ENCODE peak calls at places on chromosome 3, in nine cellular contexts. O is transverse colon, V is GM12865, C is ovary, F is natural killer cell, D is BJ, B is AG04449, T is omental fat pad, L is cardiac muscle cell. P is an unnamed sample.

GRCh38 chr3:12312010-12312409 is 23.1 kb downstream of the PPARG start:
- DNase-seq in D (no peak), O (no peak), B (no peak), V (no peak), F (no peak), L (no peak), T (no peak), C (no peak), P (no peak)

GRCh38 chr3:60199306-60199705 is 1051.9 kb downstream of the FHIT start:
- DNase-seq in V (no peak), D (no peak), C (no peak), F (no peak), O (no peak), T (no peak), B (no peak), L (no peak), P (no peak)

GRCh38 chr3:41846850-41847249 is 115.1 kb downstream of the ULK4 start:
- DNase-seq in V (peak; percentile 66), D (no peak), T (no peak), L (no peak), B (no peak), C (no peak), O (no peak), F (no peak), P (no peak)

GRCh38 chr3:125267460-125267859 is 54.9 kb upstream of the SLC12A8 start:
- DNase-seq in B (no peak), C (no peak), V (no peak), O (no peak), F (no peak), L (no peak), D (no peak), T (no peak), P (no peak)

GRCh38 chr3:36591959-36592358 is 172.4 kb downstream of the DCLK3 start:
- DNase-seq in T (no peak), V (no peak), B (peak; percentile 9), D (no peak), L (no peak), C (no peak), F (no peak), O (no peak), P (no peak)

GRCh38 chr3:4708230-4708629 is 215.1 kb downstream of the ITPR1 start:
- DNase-seq in B (no peak), L (no peak), F (no peak), O (no peak), T (no peak), C (no peak), V (no peak), D (no peak), P (no peak)

GRCh38 chr3:130658666-130659065 is 88.0 kb downstream of the PIK3R4 start:
- DNase-seq in L (no peak), D (peak; percentile 14), C (peak; percentile 13), B (peak; percentile 61), V (no peak), T (no peak), F (no peak), O (no peak), P (no peak)

GRCh38 chr3:107242579-107242978 is 134.7 kb upstream of the CCDC54 start:
- DNase-seq in L (no peak), F (no peak), V (no peak), B (no peak), D (no peak), O (no peak), T (no peak), C (no peak), P (no peak)

GRCh38 chr3:120743556-120744195 is 1.1 kb downstream of the GTF2E1 start:
- DNase-seq in V (no peak), O (no peak), B (no peak), D (no peak), T (no peak), C (no peak), F (no peak), L (no peak), P (no peak)

GRCh38 chr3:189488241-189488767 is 142.9 kb upstream of the TP63 start:
- DNase-seq in O (no peak), T (no peak), C (no peak), V (no peak), F (no peak), L (no peak), D (no peak), B (no peak), P (peak; percentile 37)

GRCh38 chr3:149199474-149199873 is 22.2 kb downstream of the CP start:
- DNase-seq in O (no peak), C (no peak), B (no peak), V (no peak), L (no peak), F (no peak), T (no peak), D (no peak), P (no peak)

GRCh38 chr3:5053021-5053831 is 68.9 kb upstream of the ARL8B start:
- DNase-seq in B (peak; percentile 53), O (no peak), L (no peak), F (no peak), D (peak; percentile 65), C (peak; percentile 26), T (no peak), V (no peak), P (no peak)

GRCh38 chr3:109072208-109072607 is 45.7 kb downstream of the MORC1 start:
- DNase-seq in B (no peak), T (no peak), D (no peak), C (no peak), O (no peak), L (peak; percentile 1), V (peak; percentile 47), F (no peak), P (no peak)

DNA sequence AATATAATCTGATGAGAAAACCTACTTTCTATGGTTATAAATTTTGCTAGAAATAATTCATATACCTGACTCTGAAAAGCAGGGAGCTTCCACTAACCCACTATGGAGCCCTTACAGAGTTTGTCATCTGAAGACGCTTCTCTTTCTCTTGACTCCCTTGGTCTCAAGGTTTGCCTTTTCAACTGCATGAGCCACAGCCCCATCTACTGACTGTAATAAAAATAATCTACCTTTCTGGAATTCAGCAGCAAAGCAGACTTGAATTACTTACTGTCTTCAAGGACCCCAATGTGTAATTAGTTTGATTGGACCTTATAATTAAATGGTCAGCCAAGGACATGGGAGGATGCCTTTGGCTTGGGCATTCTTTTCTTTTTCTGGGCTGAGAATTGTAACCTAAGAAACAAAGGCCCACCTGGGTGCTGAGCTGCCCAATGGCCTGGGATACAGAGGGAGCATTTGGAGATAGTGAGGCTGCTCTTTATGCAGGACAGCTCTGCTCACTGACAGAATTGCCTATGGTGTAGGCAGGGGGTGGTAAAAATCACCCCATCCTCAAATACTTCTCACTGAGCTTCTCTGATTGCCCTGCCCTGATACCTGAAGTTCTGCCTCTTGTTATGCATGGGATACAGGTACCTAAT is 178.6 kb upstream of the TRIM42 start:
- DNase-seq in T (no peak), V (peak; percentile 12), F (no peak), B (no peak), D (no peak), L (peak; percentile 49), O (no peak), C (no peak), P (no peak)
- TF ChIP-seq CTCF in T (no peak), V (no peak), F (no peak), B (no peak), D (no peak), L (peak; percentile 7), O (peak; percentile 14), C (no peak), P (peak; percentile 47)

GRCh38 chr3:187286467-187287059 is 5.0 kb downstream of the MASP1 start:
- DNase-seq in C (peak; percentile 43), F (no peak), O (no peak), L (no peak), D (peak; percentile 89), V (no peak), T (no peak), B (no peak), P (no peak)

GRCh38 chr3:187280644-187281043 is 10.9 kb downstream of the MASP1 start:
- DNase-seq in O (no peak), B (no peak), L (no peak), T (no peak), C (no peak), F (no peak), V (no peak), D (no peak), P (no peak)

GRCh38 chr3:187277129-187277462 is 14.4 kb downstream of the MASP1 start:
- DNase-seq in D (no peak), T (no peak), L (no peak), O (no peak), V (no peak), F (no peak), C (no peak), B (no peak), P (no peak)

GRCh38 chr3:187276397-187277128 is 15.0 kb downstream of the MASP1 start:
- DNase-seq in B (no peak), V (no peak), T (no peak), F (no peak), L (no peak), C (no peak), D (no peak), O (no peak), P (no peak)

GRCh38 chr3:187281191-187281714 is 10.3 kb downstream of the MASP1 start:
- DNase-seq in C (no peak), D (peak; percentile 97), L (no peak), O (no peak), B (peak; percentile 83), F (no peak), T (no peak), V (no peak), P (no peak)
- TF ChIP-seq CTCF in C (no peak), D (no peak), L (no peak), O (no peak), B (peak; percentile 39), F (no peak), T (no peak), V (no peak), P (no peak)

GRCh38 chr3:17584066-17584465 is 158.4 kb downstream of the TBC1D5 start:
- DNase-seq in F (no peak), T (no peak), D (no peak), B (no peak), L (no peak), V (no peak), C (no peak), O (no peak), P (no peak)
- TF ChIP-seq CTCF in F (no peak), T (no peak), D (no peak), B (no peak), L (no peak), V (no peak), C (no peak), O (no peak), P (no peak)

DNA sequence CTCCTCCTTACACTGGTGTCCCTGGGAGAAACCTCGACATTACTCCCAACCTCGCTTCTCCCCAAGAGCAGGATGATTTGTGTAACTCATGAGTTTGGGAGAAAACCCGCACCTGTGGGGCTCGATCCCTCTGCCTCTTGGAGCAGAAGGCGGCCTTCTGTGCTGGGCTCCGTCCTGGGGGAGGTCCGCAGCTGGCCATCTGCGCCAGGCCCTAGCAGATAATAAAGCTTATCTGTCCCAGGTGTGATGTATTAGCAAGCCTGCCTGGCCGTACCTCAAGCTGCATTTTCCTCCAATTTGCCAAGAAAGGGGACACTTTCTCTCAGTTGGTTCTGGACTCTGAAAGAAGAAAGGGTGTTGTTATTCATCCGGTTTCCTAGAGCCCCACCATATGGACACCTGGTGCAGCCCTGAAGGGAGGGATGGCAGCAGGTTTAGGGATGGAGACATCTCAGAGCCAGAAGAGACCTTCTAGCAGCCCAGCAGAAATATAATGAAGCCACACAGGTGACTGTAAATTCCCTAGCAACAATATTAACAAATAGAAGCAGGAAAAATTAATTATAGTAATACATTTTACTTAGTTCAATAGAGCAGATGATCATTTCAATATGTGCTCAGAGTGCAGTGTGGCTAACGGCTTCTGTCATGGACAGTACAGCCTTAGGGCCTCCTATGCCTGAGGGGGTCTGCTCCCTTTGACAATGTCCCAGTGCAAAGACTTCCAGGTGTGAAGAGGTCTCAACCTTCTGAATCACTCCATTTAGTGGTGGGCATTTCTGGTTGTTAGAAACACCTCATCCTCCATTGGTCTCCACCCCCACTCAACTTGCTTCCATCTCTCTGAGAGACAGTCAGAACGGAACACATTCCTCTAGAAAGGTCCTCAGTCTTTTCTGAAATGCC is 94.8 kb downstream of the CPN2 start:
- DNase-seq in B (no peak), F (no peak), V (no peak), O (no peak), L (no peak), D (no peak), T (no peak), C (no peak), P (no peak)
- TF ChIP-seq CTCF in B (no peak), F (no peak), V (no peak), O (no peak), L (no peak), D (no peak), T (no peak), C (no peak), P (no peak)